ENCODE peak calls at places on chromosomes 3 and 15, in seven cellular contexts. U is astrocyte; R is H9; V is small intestine; X is K562; M is kidney epithelial cell; F is CD4-positive, CD25-positive, alpha-beta regulatory T cell. K is an unnamed sample. For H3K27me3, the result is how much of the 10 kb centered on the place peaks cover.

GRCh38 chr15:56732135-56732880 is 1.0 kb downstream of the ZNF280D start:
- DNase-seq in R (no peak), F (no peak), U (peak), V (peak), M (no peak), X (peak), K (peak)

GRCh38 chr3:4580346-4581019 is 87.3 kb downstream of the ITPR1 start:
- DNase-seq in V (no peak), U (no peak), M (no peak), F (no peak), X (no peak), R (peak), K (no peak)

GRCh38 chr15:74413350-74414080 is 20.2 kb downstream of the SEMA7A start:
- DNase-seq in V (no peak), U (no peak), X (no peak), F (no peak), M (no peak), R (no peak), K (no peak)

GRCh38 chr3:178198329-178198728 is 337.9 kb upstream of the KCNMB2 start:
- DNase-seq in U (peak), M (no peak), R (no peak), F (no peak), V (no peak), X (no peak), K (no peak)

GRCh38 chr15:90062023-90062728 is 40.1 kb downstream of the IDH2 start:
- DNase-seq in R (peak), V (peak), M (no peak), U (no peak), F (peak), X (peak), K (no peak)

GRCh38 chr3:99777210-99777549 is 40.5 kb upstream of the CMSS1 start:
- DNase-seq in U (no peak), X (no peak), V (no peak), R (no peak), M (no peak), F (no peak), K (no peak)

GRCh38 chr15:80142646-80143045 is 10.2 kb upstream of the FAH start:
- DNase-seq in U (no peak), F (no peak), M (no peak), R (no peak), V (no peak), X (no peak), K (no peak)

GRCh38 chr15:22978691-22979068 is 1.5 kb downstream of the CYFIP1 start:
- DNase-seq in V (no peak), F (no peak), M (no peak), X (no peak), R (no peak), U (no peak), K (peak)

GRCh38 chr15:90402230-90402629 is 14.2 kb downstream of the IQGAP1 start:
- DNase-seq in F (no peak), U (peak), V (no peak), R (no peak), M (peak), X (peak), K (no peak)

GRCh38 chr3:128316456-128316855 is 150.2 kb downstream of the DNAJB8 start:
- DNase-seq in U (no peak), X (no peak), F (peak), M (no peak), V (no peak), R (peak), K (no peak)

GRCh38 chr15:41494190-41494921 is 682 bp downstream of the ITPKA start:
- DNase-seq in V (peak), F (peak), U (no peak), R (peak), X (peak), M (no peak), K (peak)

GRCh38 chr3:194327414-194328079 is 23.6 kb downstream of the CPN2 start:
- DNase-seq in R (no peak), V (no peak), X (no peak), M (no peak), F (no peak), U (peak), K (no peak)

GRCh38 chr15:65980824-65981456 is 111.6 kb downstream of the RAB11A start:
- DNase-seq in U (peak), R (peak), M (peak), F (no peak), V (peak), X (peak), K (peak)

GRCh38 chr15:73858062-73858461 is 15.3 kb upstream of the TBC1D21 start:
- DNase-seq in R (peak), U (no peak), F (no peak), M (no peak), V (no peak), X (peak), K (no peak)

GRCh38 chr3:132038198-132038825 is 3.5 kb upstream of the CPNE4 start:
- DNase-seq in F (no peak), M (no peak), V (peak), X (peak), R (no peak), U (no peak), K (no peak)

GRCh38 chr15:65783872-65784271 is 8.2 kb downstream of the DENND4A start:
- DNase-seq in R (no peak), M (no peak), X (peak), F (no peak), V (no peak), U (no peak), K (no peak)

GRCh38 chr15:62138124-62138523 is 27.0 kb downstream of the C2CD4B start:
- DNase-seq in R (no peak), F (no peak), X (no peak), V (no peak), M (peak), U (peak), K (no peak)

GRCh38 chr3:137767146-137768020 is 3.3 kb downstream of the SOX14 start:
- DNase-seq in M (no peak), U (no peak), X (no peak), R (peak), V (no peak), F (no peak), K (no peak)

GRCh38 chr3:53180305-53181023 is 19.5 kb downstream of the PRKCD start:
- DNase-seq in U (no peak), R (no peak), V (no peak), F (no peak), M (no peak), X (no peak), K (no peak)

GRCh38 chr15:68365770-68366169 is 66.2 kb downstream of the ITGA11 start:
- DNase-seq in V (no peak), M (no peak), U (no peak), F (no peak), R (no peak), X (no peak), K (no peak)

GRCh38 chr3:163730684-163731083 is 1347.6 kb downstream of the SI start:
- DNase-seq in M (no peak), X (no peak), U (no peak), F (no peak), V (no peak), R (no peak), K (no peak)

GRCh38 chr3:186826978-186827857 is 15.3 kb upstream of the ADIPOQ start:
- DNase-seq in V (peak), X (peak), U (peak), F (peak), R (peak), M (no peak), K (peak)

GRCh38 chr3:39447637-39448483 is 19.6 kb upstream of the MOBP start:
- DNase-seq in V (peak), R (peak), M (peak), U (peak), F (peak), X (peak), K (peak)

DNA sequence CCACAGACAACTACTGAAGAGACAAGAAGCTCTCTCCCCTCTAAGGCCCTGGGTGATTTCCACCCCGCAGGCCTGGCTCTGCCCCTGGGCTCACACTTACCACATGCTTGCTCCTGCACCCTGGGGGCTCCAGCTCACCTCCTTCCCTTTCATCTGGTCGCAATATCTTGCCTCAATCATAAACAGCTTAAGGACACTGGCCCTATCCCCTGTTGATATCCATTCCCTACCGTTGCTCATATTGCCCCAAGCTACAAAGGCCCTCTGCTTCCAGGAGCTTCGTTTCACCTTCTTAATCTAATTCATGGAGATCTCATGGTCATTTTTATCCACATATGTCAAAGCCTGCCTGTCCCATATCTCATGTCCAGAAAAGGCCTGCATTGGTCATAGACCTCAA is 46.0 kb upstream of the TSEN2 start:
- DNase-seq in X (no peak), U (no peak), R (no peak), F (no peak), V (no peak), M (no peak), K (no peak)
- H3K27me3 ChIP-seq in X (half or more), U (under half), R (under half), F (under half), V (under half), M (under half), K (under half)

GRCh38 chr15:96344706-96345559 is 14.4 kb downstream of the NR2F2 start:
- DNase-seq in R (peak), U (no peak), X (no peak), V (no peak), M (no peak), F (no peak), K (no peak)
- H3K27me3 ChIP-seq in R (half or more), U (under half), X (under half), V (under half), M (under half), F (under half), K (under half)

DNA sequence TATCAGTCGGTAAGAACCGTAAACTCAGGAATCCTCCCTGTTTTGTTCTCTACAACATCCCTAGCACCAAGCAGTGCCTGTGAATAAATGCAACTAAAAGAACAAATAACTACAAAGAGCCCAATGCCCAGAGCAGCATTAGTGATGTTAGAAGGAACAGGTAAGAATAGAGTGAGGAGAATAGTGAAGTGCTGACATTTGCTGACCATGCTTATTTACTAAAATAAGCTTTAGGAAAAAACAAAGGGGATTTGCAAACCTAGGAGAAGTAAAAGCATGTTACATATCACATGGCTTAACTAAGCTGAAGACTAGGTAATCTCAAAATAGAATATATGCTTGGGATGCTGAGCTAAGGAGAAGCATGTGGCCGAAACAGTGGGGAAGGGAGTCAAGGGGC is 186.1 kb upstream of the SLC2A2 start:
- DNase-seq in F (no peak), X (no peak), V (no peak), U (no peak), R (no peak), M (no peak), K (no peak)
- H3K27me3 ChIP-seq in F (under half), X (under half), V (under half), U (under half), R (under half), M (under half), K (under half)

GRCh38 chr3:112078125-112079083 is 7.8 kb upstream of the C3orf52 start:
- DNase-seq in F (no peak), U (no peak), R (no peak), X (no peak), M (no peak), V (no peak), K (no peak)

GRCh38 chr3:112074006-112074405 is 12.2 kb upstream of the C3orf52 start:
- DNase-seq in X (no peak), R (no peak), F (no peak), V (no peak), U (peak), M (no peak), K (no peak)

DNA sequence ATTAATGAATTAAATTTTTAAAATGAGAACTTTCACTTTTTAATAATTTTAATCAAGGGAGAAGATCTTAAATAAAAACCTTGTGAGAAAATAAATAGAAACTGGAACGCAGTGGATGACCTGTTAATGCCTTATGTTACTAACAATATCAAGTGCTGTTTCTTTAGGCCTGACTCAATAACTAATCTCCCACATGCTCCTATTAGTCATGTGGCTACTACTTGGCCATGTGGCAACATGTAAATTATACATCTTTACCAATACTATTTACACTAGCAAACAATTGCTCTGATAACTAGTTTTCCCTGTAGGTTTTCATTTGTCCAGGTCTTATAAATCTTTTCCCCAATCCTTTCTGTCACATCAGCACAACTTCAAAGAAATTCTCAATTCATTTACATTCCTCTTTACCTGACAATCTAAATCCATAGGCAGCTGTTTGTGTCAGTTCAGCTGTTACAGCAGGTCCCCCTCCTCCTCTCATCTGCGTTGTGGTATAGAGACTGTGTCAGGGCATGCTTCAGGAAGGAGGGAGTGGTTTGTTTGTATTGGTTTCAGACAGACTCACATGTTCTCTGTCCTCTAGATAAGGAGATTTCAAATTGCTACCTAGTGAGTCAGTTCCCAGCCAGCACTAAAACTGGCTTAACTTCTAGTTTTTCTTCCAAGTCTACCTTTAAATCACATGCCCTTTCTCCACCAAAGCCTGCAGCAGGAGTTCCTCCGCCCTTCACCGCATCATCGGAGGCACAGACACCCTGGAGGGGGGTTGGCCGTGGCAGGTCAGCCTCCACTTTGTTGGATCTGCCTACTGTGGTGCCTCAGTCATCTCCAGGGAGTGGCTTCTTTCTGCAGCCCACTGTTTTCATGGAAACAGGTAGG is 11.3 kb upstream of the C3orf52 start:
- DNase-seq in X (no peak), R (peak), F (no peak), V (peak), U (peak), M (peak), K (peak)
- H3K27me3 ChIP-seq in X (under half), R (under half), F (under half), V (under half), U (under half), M (under half), K (under half)

GRCh38 chr3:180017846-180018245 is 18.9 kb downstream of the PEX5L start:
- DNase-seq in M (no peak), U (no peak), R (no peak), F (no peak), X (no peak), V (no peak), K (no peak)

GRCh38 chr3:180011927-180012326 is 24.8 kb downstream of the PEX5L start:
- DNase-seq in R (no peak), V (no peak), U (no peak), X (no peak), F (no peak), M (no peak), K (no peak)
- H3K27me3 ChIP-seq in R (under half), V (under half), U (under half), X (under half), F (under half), M (under half), K (under half)

GRCh38 chr15:70347766-70348558 is 250.2 kb upstream of the TLE3 start:
- DNase-seq in M (no peak), R (no peak), U (no peak), X (no peak), F (no peak), V (no peak), K (no peak)

GRCh38 chr15:70351391-70351790 is 253.7 kb upstream of the TLE3 start:
- DNase-seq in F (no peak), R (no peak), M (no peak), X (no peak), V (no peak), U (no peak), K (no peak)

GRCh38 chr15:70345251-70346019 is 247.7 kb upstream of the TLE3 start:
- DNase-seq in X (no peak), M (no peak), V (no peak), U (no peak), F (no peak), R (no peak), K (no peak)

GRCh38 chr15:70347321-70347720 is 249.6 kb upstream of the TLE3 start:
- DNase-seq in V (no peak), X (no peak), R (no peak), M (no peak), F (no peak), U (no peak), K (no peak)

DNA sequence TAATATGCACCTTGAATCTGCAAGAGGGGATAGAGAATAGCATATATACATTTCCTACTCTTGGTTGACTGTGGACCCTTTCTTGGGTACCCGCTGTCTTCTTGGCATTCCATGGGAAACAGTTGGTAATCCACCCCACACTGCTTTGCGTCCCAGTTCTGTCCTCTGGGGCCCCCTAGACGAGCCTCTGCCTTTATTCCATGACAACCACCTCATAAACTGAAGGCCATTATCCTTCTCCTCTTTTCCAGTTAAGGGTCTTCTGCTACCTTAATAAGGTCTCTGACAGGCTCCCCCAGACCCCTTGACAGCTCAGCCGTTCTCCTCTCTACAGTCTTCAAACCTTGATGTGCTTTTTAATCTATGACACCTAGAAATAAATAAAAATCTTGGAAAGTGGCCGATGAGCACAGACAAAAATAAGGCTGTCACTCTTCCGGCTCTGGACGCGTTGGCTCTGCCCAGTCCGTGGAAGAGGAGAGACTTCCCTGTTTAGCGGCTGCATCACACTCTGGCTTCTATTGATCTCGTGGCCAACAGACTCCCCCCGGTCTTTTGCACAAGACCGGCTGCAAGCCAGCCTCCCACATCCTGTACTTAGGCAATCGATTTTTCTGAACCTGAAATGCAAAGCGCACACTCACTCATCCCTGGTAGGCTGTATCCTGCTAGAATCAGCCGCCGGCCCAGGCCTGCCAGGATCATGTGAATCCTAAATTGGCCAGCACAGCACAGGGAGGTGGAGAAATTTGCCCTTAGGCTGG is 251.0 kb upstream of the TLE3 start:
- DNase-seq in V (no peak), F (no peak), X (no peak), U (no peak), M (no peak), R (no peak), K (no peak)
- H3K27me3 ChIP-seq in V (under half), F (under half), X (half or more), U (under half), M (under half), R (under half), K (under half)

K was measured in Caco-2.